ENCODE peak calls at places on chromosome 18, in eight cellular contexts. One of them, this sample, is unnamed.

GRCh38 chr18:595068-595467 is 1.7 kb upstream of the CLUL1 start:
- DNase-seq in endothelial cell of umbilical vein: no peak
- DNase-seq in HepG2: no peak
- DNase-seq in GM12878: no peak
- DNase-seq in transverse colon: no peak
- DNase-seq in SK-N-SH: no peak
- DNase-seq in breast epithelium: no peak
- DNase-seq in stomach: no peak
- DNase-seq in this sample: no peak

GRCh38 chr18:48928787-48929186 is 22.0 kb downstream of the SMAD7 start:
- DNase-seq in GM12878: peak; percentile 72
- DNase-seq in endothelial cell of umbilical vein: peak; percentile 83
- DNase-seq in breast epithelium: no peak
- DNase-seq in SK-N-SH: peak; percentile 73
- DNase-seq in HepG2: peak; percentile 65
- DNase-seq in stomach: peak; percentile 75
- DNase-seq in transverse colon: peak; percentile 86
- DNase-seq in this sample: no peak

GRCh38 chr18:24826605-24827004 is 366.2 kb downstream of the HRH4 start:
- DNase-seq in endothelial cell of umbilical vein: no peak
- DNase-seq in SK-N-SH: no peak
- DNase-seq in GM12878: no peak
- DNase-seq in stomach: no peak
- DNase-seq in HepG2: no peak
- DNase-seq in breast epithelium: no peak
- DNase-seq in transverse colon: no peak
- DNase-seq in this sample: no peak

GRCh38 chr18:51082571-51083264 is 52.7 kb downstream of the SMAD4 start:
- DNase-seq in SK-N-SH: no peak
- DNase-seq in endothelial cell of umbilical vein: peak; percentile 67
- DNase-seq in breast epithelium: no peak
- DNase-seq in transverse colon: no peak
- DNase-seq in HepG2: no peak
- DNase-seq in stomach: no peak
- DNase-seq in GM12878: no peak
- DNase-seq in this sample: no peak

GRCh38 chr18:9871244-9871746 is 14.5 kb upstream of the TXNDC2 start:
- DNase-seq in breast epithelium: no peak
- DNase-seq in transverse colon: no peak
- DNase-seq in SK-N-SH: no peak
- DNase-seq in stomach: no peak
- DNase-seq in endothelial cell of umbilical vein: no peak
- DNase-seq in GM12878: no peak
- DNase-seq in HepG2: no peak
- DNase-seq in this sample: no peak

GRCh38 chr18:76499021-76499420 is 4.0 kb upstream of the ZNF516 start:
- DNase-seq in transverse colon: no peak
- DNase-seq in stomach: no peak
- DNase-seq in SK-N-SH: no peak
- DNase-seq in HepG2: no peak
- DNase-seq in breast epithelium: no peak
- DNase-seq in GM12878: no peak
- DNase-seq in endothelial cell of umbilical vein: no peak
- DNase-seq in this sample: no peak

GRCh38 chr18:709771-710170 is 2.7 kb downstream of the ENOSF1 start:
- DNase-seq in SK-N-SH: no peak
- DNase-seq in HepG2: no peak
- DNase-seq in endothelial cell of umbilical vein: no peak
- DNase-seq in transverse colon: no peak
- DNase-seq in breast epithelium: no peak
- DNase-seq in GM12878: no peak
- DNase-seq in stomach: no peak
- DNase-seq in this sample: no peak

GRCh38 chr18:56538756-56539155 is 99.6 kb downstream of the TXNL1 start:
- DNase-seq in breast epithelium: no peak
- DNase-seq in transverse colon: no peak
- DNase-seq in GM12878: no peak
- DNase-seq in SK-N-SH: no peak
- DNase-seq in endothelial cell of umbilical vein: no peak
- DNase-seq in stomach: no peak
- DNase-seq in HepG2: no peak
- DNase-seq in this sample: no peak

GRCh38 chr18:61635901-61636528 is 256.8 kb downstream of the RNF152 start:
- DNase-seq in stomach: peak; percentile 86
- DNase-seq in endothelial cell of umbilical vein: peak; percentile 76
- DNase-seq in breast epithelium: peak; percentile 65
- DNase-seq in GM12878: no peak
- DNase-seq in transverse colon: peak; percentile 86
- DNase-seq in SK-N-SH: peak; percentile 66
- DNase-seq in HepG2: peak; percentile 18
- DNase-seq in this sample: no peak

GRCh38 chr18:46073474-46074331 is 1.6 kb upstream of the PSTPIP2 start:
- DNase-seq in transverse colon: peak; percentile 39
- DNase-seq in GM12878: no peak
- DNase-seq in stomach: peak; percentile 35
- DNase-seq in HepG2: peak; percentile 62
- DNase-seq in breast epithelium: no peak
- DNase-seq in endothelial cell of umbilical vein: peak; percentile 75
- DNase-seq in SK-N-SH: peak; percentile 57
- DNase-seq in this sample: peak; percentile 93

GRCh38 chr18:73645175-73645715 is 502.4 kb downstream of the FBXO15 start:
- DNase-seq in GM12878: no peak
- DNase-seq in transverse colon: no peak
- DNase-seq in endothelial cell of umbilical vein: no peak
- DNase-seq in stomach: no peak
- DNase-seq in breast epithelium: no peak
- DNase-seq in SK-N-SH: no peak
- DNase-seq in HepG2: no peak
- DNase-seq in this sample: no peak

GRCh38 chr18:48945953-48946217 is 4.9 kb downstream of the SMAD7 start:
- DNase-seq in transverse colon: no peak
- DNase-seq in SK-N-SH: no peak
- DNase-seq in GM12878: no peak
- DNase-seq in endothelial cell of umbilical vein: no peak
- DNase-seq in stomach: no peak
- DNase-seq in breast epithelium: no peak
- DNase-seq in HepG2: peak; percentile 68
- DNase-seq in this sample: no peak

GRCh38 chr18:50791599-50792438 is 28.0 kb downstream of the MRO start:
- DNase-seq in stomach: no peak
- DNase-seq in transverse colon: no peak
- DNase-seq in endothelial cell of umbilical vein: no peak
- DNase-seq in HepG2: no peak
- DNase-seq in SK-N-SH: no peak
- DNase-seq in breast epithelium: no peak
- DNase-seq in GM12878: no peak
- DNase-seq in this sample: no peak

GRCh38 chr18:22176282-22176621 is 6.9 kb downstream of the GATA6 start:
- DNase-seq in breast epithelium: no peak
- DNase-seq in HepG2: no peak
- DNase-seq in transverse colon: no peak
- DNase-seq in stomach: no peak
- DNase-seq in endothelial cell of umbilical vein: peak; percentile 49
- DNase-seq in GM12878: no peak
- DNase-seq in SK-N-SH: no peak
- DNase-seq in this sample: no peak

GRCh38 chr18:47427951-47428350 is 176.5 kb upstream of the SKOR2 start:
- DNase-seq in endothelial cell of umbilical vein: no peak
- DNase-seq in breast epithelium: no peak
- DNase-seq in SK-N-SH: no peak
- DNase-seq in transverse colon: no peak
- DNase-seq in HepG2: no peak
- DNase-seq in GM12878: no peak
- DNase-seq in stomach: no peak
- DNase-seq in this sample: no peak

GRCh38 chr18:76859474-76860339 is 37.4 kb downstream of the ZNF236 start:
- DNase-seq in endothelial cell of umbilical vein: no peak
- DNase-seq in breast epithelium: no peak
- DNase-seq in stomach: no peak
- DNase-seq in SK-N-SH: no peak
- DNase-seq in GM12878: peak; percentile 30
- DNase-seq in HepG2: no peak
- DNase-seq in transverse colon: no peak
- DNase-seq in this sample: no peak

DNA sequence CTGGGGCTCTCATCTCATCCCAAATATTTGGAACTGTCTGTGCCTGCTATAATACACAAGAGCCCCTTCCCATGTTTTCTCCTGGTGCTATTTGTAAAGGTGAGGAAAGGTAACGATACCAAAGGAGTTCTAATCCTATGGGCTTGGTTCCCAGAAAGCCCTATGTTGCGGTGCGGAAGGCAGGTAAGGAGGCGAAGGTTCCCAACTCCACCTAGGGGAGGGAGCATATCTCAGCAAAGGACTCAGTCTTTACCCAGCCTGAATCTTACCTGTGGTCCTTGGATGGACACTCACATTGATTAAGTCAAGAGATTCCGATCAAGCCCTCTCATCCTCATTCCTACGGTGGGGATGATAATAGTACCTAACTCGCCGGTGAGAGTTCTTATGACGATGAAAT is 140.1 kb downstream of the BCL2 start:
- DNase-seq in HepG2: no peak
- DNase-seq in stomach: no peak
- DNase-seq in SK-N-SH: no peak
- DNase-seq in breast epithelium: no peak
- DNase-seq in transverse colon: no peak
- DNase-seq in GM12878: no peak
- DNase-seq in endothelial cell of umbilical vein: no peak
- DNase-seq in this sample: no peak
- H3K4me1 ChIP-seq in HepG2: no peaks in the 10 kb centered on the region
- H3K4me1 ChIP-seq in stomach: peaks cover 54% of the 10 kb centered on the region
- H3K4me1 ChIP-seq in SK-N-SH: no peaks in the 10 kb centered on the region
- H3K4me1 ChIP-seq in breast epithelium: peaks cover 20% of the 10 kb centered on the region
- H3K4me1 ChIP-seq in transverse colon: peaks cover 55% of the 10 kb centered on the region
- H3K4me1 ChIP-seq in GM12878: peaks cover 83% of the 10 kb centered on the region
- H3K4me1 ChIP-seq in endothelial cell of umbilical vein: no peaks in the 10 kb centered on the region
- H3K4me1 ChIP-seq in this sample: peaks cover 69% of the 10 kb centered on the region

GRCh38 chr18:35376393-35376741 is 770 bp downstream of the ZNF396 start:
- DNase-seq in HepG2: no peak
- DNase-seq in stomach: peak; percentile 50
- DNase-seq in breast epithelium: no peak
- DNase-seq in transverse colon: peak; percentile 51
- DNase-seq in endothelial cell of umbilical vein: no peak
- DNase-seq in GM12878: no peak
- DNase-seq in SK-N-SH: peak; percentile 65
- DNase-seq in this sample: peak; percentile 86
- TF ChIP-seq POLR2AphosphoS5 in HepG2: no peak
- TF ChIP-seq POLR2AphosphoS5 in stomach: no peak
- TF ChIP-seq POLR2AphosphoS5 in breast epithelium: no peak
- TF ChIP-seq POLR2AphosphoS5 in transverse colon: no peak
- TF ChIP-seq POLR2AphosphoS5 in endothelial cell of umbilical vein: no peak
- TF ChIP-seq POLR2AphosphoS5 in GM12878: no peak
- TF ChIP-seq POLR2AphosphoS5 in SK-N-SH: no peak
- TF ChIP-seq POLR2AphosphoS5 in this sample: no peak

DNA sequence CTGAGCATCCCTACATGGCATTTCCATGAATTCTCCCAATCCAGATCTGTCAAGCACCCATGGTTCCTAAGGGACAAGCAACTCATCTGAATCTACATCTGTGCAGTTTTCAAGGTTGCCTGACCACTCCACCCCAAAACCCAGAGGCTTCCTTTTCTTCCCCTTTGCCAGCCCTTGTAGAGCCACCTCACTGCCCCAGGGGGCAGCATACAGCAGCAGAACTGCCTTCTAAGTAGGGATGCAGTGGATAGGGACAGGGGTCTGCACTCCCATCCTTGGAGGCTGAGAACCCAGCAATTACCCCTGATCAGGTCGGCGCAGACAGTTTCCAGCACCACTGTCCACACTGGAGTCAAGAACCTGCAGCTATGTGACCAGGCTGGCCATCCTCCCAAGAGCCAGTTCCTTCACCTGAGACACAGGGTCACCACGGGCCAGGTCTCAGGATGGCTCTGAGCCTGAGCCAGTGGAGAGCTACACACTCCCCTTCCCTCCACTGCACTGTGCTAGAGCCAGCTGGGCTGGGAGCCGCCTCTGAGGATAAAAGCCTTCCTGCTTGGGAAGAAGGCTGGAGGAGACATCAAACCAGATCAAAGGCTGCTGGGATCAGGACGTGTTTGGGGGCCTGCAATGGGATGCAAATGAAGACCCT is 283.1 kb downstream of the CELF4 start:
- DNase-seq in stomach: no peak
- DNase-seq in HepG2: peak; percentile 7
- DNase-seq in breast epithelium: no peak
- DNase-seq in transverse colon: no peak
- DNase-seq in SK-N-SH: peak; percentile 63
- DNase-seq in endothelial cell of umbilical vein: no peak
- DNase-seq in GM12878: no peak
- DNase-seq in this sample: no peak
- TF ChIP-seq CTCF in stomach: no peak
- TF ChIP-seq CTCF in HepG2: peak; percentile 52
- TF ChIP-seq CTCF in breast epithelium: no peak
- TF ChIP-seq CTCF in transverse colon: peak; percentile 4
- TF ChIP-seq CTCF in SK-N-SH: peak; percentile 56
- TF ChIP-seq CTCF in endothelial cell of umbilical vein: peak; percentile 28
- TF ChIP-seq CTCF in GM12878: peak; percentile 23
- TF ChIP-seq CTCF in this sample: no peak

GRCh38 chr18:58226476-58226875 is 182.4 kb downstream of the NEDD4L start:
- DNase-seq in stomach: peak; percentile 22
- DNase-seq in HepG2: no peak
- DNase-seq in SK-N-SH: no peak
- DNase-seq in endothelial cell of umbilical vein: no peak
- DNase-seq in breast epithelium: no peak
- DNase-seq in GM12878: no peak
- DNase-seq in transverse colon: no peak
- DNase-seq in this sample: peak; percentile 75

GRCh38 chr18:58228762-58229161 is 184.7 kb downstream of the NEDD4L start:
- DNase-seq in GM12878: no peak
- DNase-seq in stomach: peak; percentile 17
- DNase-seq in breast epithelium: no peak
- DNase-seq in transverse colon: no peak
- DNase-seq in endothelial cell of umbilical vein: no peak
- DNase-seq in HepG2: no peak
- DNase-seq in SK-N-SH: no peak
- DNase-seq in this sample: peak; percentile 53

GRCh38 chr18:58227361-58227930 is 183.4 kb downstream of the NEDD4L start:
- DNase-seq in stomach: no peak
- DNase-seq in endothelial cell of umbilical vein: no peak
- DNase-seq in GM12878: no peak
- DNase-seq in breast epithelium: no peak
- DNase-seq in HepG2: no peak
- DNase-seq in transverse colon: no peak
- DNase-seq in SK-N-SH: no peak
- DNase-seq in this sample: no peak

GRCh38 chr18:58229162-58229561 is 185.1 kb downstream of the NEDD4L start:
- DNase-seq in GM12878: no peak
- DNase-seq in endothelial cell of umbilical vein: no peak
- DNase-seq in HepG2: no peak
- DNase-seq in stomach: no peak
- DNase-seq in transverse colon: no peak
- DNase-seq in breast epithelium: no peak
- DNase-seq in SK-N-SH: no peak
- DNase-seq in this sample: peak; percentile 78

DNA sequence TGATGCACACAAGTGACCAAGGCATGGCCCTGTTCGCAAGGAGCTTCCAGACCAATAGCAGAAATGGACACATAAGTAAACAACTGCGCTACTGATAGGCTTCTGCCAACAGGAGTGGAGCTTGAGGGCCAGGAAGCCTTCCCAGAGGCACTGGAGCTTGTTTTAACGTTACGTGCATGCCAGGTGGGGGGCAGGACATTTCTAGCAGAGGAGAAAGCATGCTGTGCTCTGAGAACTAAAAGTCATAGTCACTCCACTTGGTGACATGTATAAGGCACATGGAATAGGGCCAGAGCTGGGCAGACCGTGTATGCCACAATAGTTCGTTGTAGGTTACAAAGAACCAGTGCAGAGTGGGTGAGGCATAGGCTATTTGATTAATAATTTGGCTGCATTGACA is 184.2 kb downstream of the NEDD4L start:
- DNase-seq in transverse colon: no peak
- DNase-seq in endothelial cell of umbilical vein: no peak
- DNase-seq in breast epithelium: no peak
- DNase-seq in SK-N-SH: no peak
- DNase-seq in HepG2: no peak
- DNase-seq in stomach: peak; percentile 74
- DNase-seq in GM12878: no peak
- DNase-seq in this sample: no peak
- H3K4me1 ChIP-seq in transverse colon: peaks cover 11% of the 10 kb centered on the region
- H3K4me1 ChIP-seq in endothelial cell of umbilical vein: peaks cover 22% of the 10 kb centered on the region
- H3K4me1 ChIP-seq in breast epithelium: peaks cover 15% of the 10 kb centered on the region
- H3K4me1 ChIP-seq in SK-N-SH: peaks cover 25% of the 10 kb centered on the region
- H3K4me1 ChIP-seq in HepG2: peaks cover 94% of the 10 kb centered on the region
- H3K4me1 ChIP-seq in stomach: peaks cover 93% of the 10 kb centered on the region
- H3K4me1 ChIP-seq in GM12878: peaks cover 18% of the 10 kb centered on the region
- H3K4me1 ChIP-seq in this sample: peaks cover 36% of the 10 kb centered on the region